ENCODE peak calls at places on chromosomes 11 and 22, in nine cellular contexts. B is lower lobe of right lung; Z is body of pancreas; X is HuH-7; S is psoas muscle; N is keratinocyte; L is NCI-H2081; Y is CD4-positive, CD25-positive, alpha-beta regulatory T cell; G is stimulated activated CD8-positive, alpha-beta memory T cell treated with anti-CD3 and anti-CD28 coated beads, Interleukin-12 subunit alpha, Interleukin-12 subunit beta, amount 100 ng/mL, for 4 hours. A is an unnamed sample.

GRCh38 chr11:67120881-67121710 is 2.0 kb downstream of the KDM2A start:
- DNase-seq in B (no peak), Z (peak; percentile 26), X (peak; percentile 69), S (no peak), N (no peak), L (no peak), Y (no peak), G (no peak), A (no peak)

GRCh38 chr11:73366265-73366610 is 10.0 kb upstream of the RELT start:
- DNase-seq in B (no peak), Z (no peak), X (no peak), S (no peak), N (no peak), L (no peak), Y (peak; percentile 72), G (no peak), A (no peak)

GRCh38 chr11:123313261-123313660 is 116.8 kb upstream of the GRAMD1B start:
- DNase-seq in B (no peak), Z (no peak), X (no peak), S (no peak), N (no peak), L (no peak), Y (no peak), G (no peak), A (no peak)

GRCh38 chr11:57100638-57101312 is 81.0 kb upstream of the LRRC55 start:
- DNase-seq in B (no peak), Z (no peak), X (no peak), S (no peak), N (no peak), L (no peak), Y (no peak), G (no peak), A (peak; percentile 96)

GRCh38 chr11:119316017-119316728 is 757 bp downstream of the MCAM start:
- DNase-seq in B (no peak), Z (peak; percentile 69), X (no peak), S (peak; percentile 76), N (no peak), L (peak; percentile 70), Y (no peak), G (no peak), A (no peak)

GRCh38 chr11:63879598-63879997 is 37.4 kb downstream of the RCOR2 start:
- DNase-seq in B (no peak), Z (no peak), X (no peak), S (no peak), N (no peak), L (no peak), Y (no peak), G (no peak), A (no peak)

GRCh38 chr11:11409916-11410315 is 56.9 kb upstream of the CSNK2A3 start:
- DNase-seq in B (no peak), Z (no peak), X (no peak), S (no peak), N (no peak), L (peak; percentile 57), Y (no peak), G (no peak), A (no peak)

GRCh38 chr11:71454470-71455113 is 1.6 kb downstream of the NADSYN1 start:
- DNase-seq in B (no peak), Z (peak; percentile 35), X (no peak), S (peak; percentile 6), N (no peak), L (no peak), Y (peak; percentile 47), G (no peak), A (no peak)

GRCh38 chr22:31339148-31339832 is 6.9 kb downstream of the PATZ1 start:
- DNase-seq in B (no peak), Z (no peak), X (no peak), S (no peak), N (no peak), L (no peak), Y (no peak), G (no peak), A (no peak)

GRCh38 chr11:105148241-105148640 is 8.7 kb upstream of the CARD18 start:
- DNase-seq in B (no peak), Z (no peak), X (no peak), S (no peak), N (no peak), L (no peak), Y (no peak), G (no peak), A (no peak)

GRCh38 chr22:35306350-35306967 is 6.8 kb downstream of the TOM1 start:
- DNase-seq in B (no peak), Z (no peak), X (no peak), S (no peak), N (no peak), L (no peak), Y (peak; percentile 40), G (no peak), A (no peak)

GRCh38 chr11:12810497-12810896 is 136.3 kb downstream of the TEAD1 start:
- DNase-seq in B (no peak), Z (no peak), X (no peak), S (no peak), N (no peak), L (no peak), Y (no peak), G (no peak), A (no peak)

GRCh38 chr11:130369713-130370112 is 55.0 kb upstream of the ZBTB44 start:
- DNase-seq in B (no peak), Z (no peak), X (no peak), S (no peak), N (no peak), L (no peak), Y (no peak), G (no peak), A (no peak)

GRCh38 chr11:112200252-112200651 is 24.9 kb downstream of the BCO2 start:
- DNase-seq in B (no peak), Z (no peak), X (no peak), S (no peak), N (no peak), L (no peak), Y (no peak), G (no peak), A (no peak)

GRCh38 chr11:16001899-16002426 is 354.4 kb downstream of the SOX6 start:
- DNase-seq in B (peak; percentile 48), Z (peak; percentile 27), X (peak; percentile 19), S (no peak), N (peak; percentile 19), L (peak; percentile 49), Y (no peak), G (no peak), A (peak; percentile 99)

GRCh38 chr11:95764267-95764898 is 25.2 kb downstream of the FAM76B start:
- DNase-seq in B (no peak), Z (no peak), X (peak; percentile 17), S (no peak), N (no peak), L (peak; percentile 65), Y (peak; percentile 71), G (no peak), A (peak; percentile 11)

GRCh38 chr11:73875840-73876239 is 806 bp downstream of the COA4 start:
- DNase-seq in B (no peak), Z (no peak), X (no peak), S (no peak), N (no peak), L (no peak), Y (no peak), G (no peak), A (no peak)

GRCh38 chr11:120389693-120390584 is 53.7 kb downstream of the ARHGEF12 start:
- DNase-seq in B (no peak), Z (no peak), X (no peak), S (no peak), N (no peak), L (no peak), Y (no peak), G (no peak), A (no peak)

GRCh38 chr22:31938258-31938657 is 6.1 kb upstream of the YWHAH start:
- DNase-seq in B (no peak), Z (no peak), X (no peak), S (no peak), N (no peak), L (no peak), Y (no peak), G (no peak), A (no peak)

GRCh38 chr11:78560826-78561484 is 13.7 kb downstream of the NARS2 start:
- DNase-seq in B (no peak), Z (no peak), X (no peak), S (no peak), N (no peak), L (peak; percentile 9), Y (no peak), G (no peak), A (peak; percentile 11)

GRCh38 chr11:92048415-92048814 is 176.2 kb upstream of the FAT3 start:
- DNase-seq in B (no peak), Z (peak; percentile 11), X (no peak), S (no peak), N (no peak), L (no peak), Y (no peak), G (no peak), A (no peak)

GRCh38 chr22:20644071-20644642 is 129.8 kb upstream of the SERPIND1 start:
- DNase-seq in B (no peak), Z (no peak), X (no peak), S (no peak), N (no peak), L (no peak), Y (no peak), G (no peak), A (no peak)

GRCh38 chr11:10908215-10908990 is 50.5 kb upstream of the ZBED5 start:
- DNase-seq in B (no peak), Z (peak; percentile 57), X (no peak), S (no peak), N (peak; percentile 49), L (no peak), Y (no peak), G (no peak), A (no peak)

GRCh38 chr11:95593101-95593500 is 196.5 kb downstream of the FAM76B start:
- DNase-seq in B (no peak), Z (no peak), X (no peak), S (no peak), N (no peak), L (no peak), Y (no peak), G (no peak), A (no peak)

GRCh38 chr11:6818967-6819366 is 19.5 kb upstream of the OR6A2 start:
- DNase-seq in B (no peak), Z (no peak), X (no peak), S (no peak), N (no peak), L (no peak), Y (no peak), G (no peak), A (no peak)

GRCh38 chr11:128933481-128934178 is 9.0 kb downstream of the TP53AIP1 start:
- DNase-seq in B (no peak), Z (no peak), X (no peak), S (no peak), N (no peak), L (no peak), Y (no peak), G (no peak), A (no peak)

GRCh38 chr22:29704528-29705285 is 15.1 kb upstream of the CABP7 start:
- DNase-seq in B (no peak), Z (peak; percentile 57), X (peak; percentile 74), S (no peak), N (no peak), L (no peak), Y (no peak), G (no peak), A (no peak)

GRCh38 chr22:36493690-36494110 is 12.3 kb upstream of the TXN2 start:
- DNase-seq in B (peak; percentile 69), Z (no peak), X (no peak), S (no peak), N (no peak), L (no peak), Y (no peak), G (no peak), A (no peak)

GRCh38 chr11:1780700-1781592 is 17.2 kb upstream of the CTSD start:
- DNase-seq in B (peak; percentile 89), Z (no peak), X (no peak), S (peak; percentile 62), N (no peak), L (no peak), Y (no peak), G (no peak), A (no peak)

GRCh38 chr22:38193580-38193979 is 8.2 kb upstream of the MAFF start:
- DNase-seq in B (peak; percentile 58), Z (no peak), X (no peak), S (no peak), N (no peak), L (no peak), Y (no peak), G (no peak), A (no peak)

GRCh38 chr11:61599968-61600710 is 19.3 kb upstream of the SYT7 start:
- DNase-seq in B (no peak), Z (no peak), X (no peak), S (no peak), N (no peak), L (no peak), Y (no peak), G (no peak), A (no peak)

A was measured in NCI-H748 treated with DMSO at 0.1 percent for 48 hours.